ENCODE peak calls at places on chromosomes 6 and 20, in four cellular contexts. One of them, this sample, is unnamed.

GRCh38 chr20:4134355-4134834 is 119.0 kb upstream of the RNF24 start:
- DNase-seq in HCT116: no peak
- DNase-seq in K562: no peak
- DNase-seq in HepG2: no peak
- DNase-seq in this sample: no peak

GRCh38 chr6:161618816-161619454 is 345.1 kb upstream of the AGPAT4 start:
- DNase-seq in HCT116: peak; percentile 10
- DNase-seq in K562: peak; percentile 16
- DNase-seq in HepG2: peak; percentile 49
- DNase-seq in this sample: peak; percentile 35

GRCh38 chr6:148335582-148335981 is 7.1 kb upstream of the SASH1 start:
- DNase-seq in HCT116: no peak
- DNase-seq in K562: no peak
- DNase-seq in HepG2: no peak
- DNase-seq in this sample: no peak

GRCh38 chr20:58763076-58763475 is 70.5 kb downstream of the NPEPL1 start:
- DNase-seq in HCT116: no peak
- DNase-seq in K562: no peak
- DNase-seq in HepG2: no peak
- DNase-seq in this sample: no peak

GRCh38 chr6:33028220-33028849 is 18.9 kb upstream of the HLA-DOA start:
- DNase-seq in HCT116: no peak
- DNase-seq in K562: no peak
- DNase-seq in HepG2: no peak
- DNase-seq in this sample: no peak

GRCh38 chr6:144953552-144954240 is 668.6 kb downstream of the UTRN start:
- DNase-seq in HCT116: peak; percentile 45
- DNase-seq in K562: no peak
- DNase-seq in HepG2: no peak
- DNase-seq in this sample: no peak

GRCh38 chr6:1348675-1349074 is 36.8 kb downstream of the FOXQ1 start:
- DNase-seq in HCT116: no peak
- DNase-seq in K562: no peak
- DNase-seq in HepG2: no peak
- DNase-seq in this sample: no peak

GRCh38 chr6:3291346-3291745 is 32.6 kb downstream of the PSMG4 start:
- DNase-seq in HCT116: no peak
- DNase-seq in K562: no peak
- DNase-seq in HepG2: no peak
- DNase-seq in this sample: no peak

GRCh38 chr6:160337301-160337700 is 10.9 kb upstream of the SLC22A3 start:
- DNase-seq in HCT116: no peak
- DNase-seq in K562: no peak
- DNase-seq in HepG2: no peak
- DNase-seq in this sample: no peak

GRCh38 chr6:44036699-44037101 is 90.6 kb downstream of the MRPL14 start:
- DNase-seq in HCT116: no peak
- DNase-seq in K562: no peak
- DNase-seq in HepG2: peak; percentile 49
- DNase-seq in this sample: no peak

GRCh38 chr6:25138697-25139051 is 140.5 kb upstream of the CARMIL1 start:
- DNase-seq in HCT116: no peak
- DNase-seq in K562: no peak
- DNase-seq in HepG2: no peak
- DNase-seq in this sample: no peak

GRCh38 chr6:73942581-73942980 is 246.6 kb downstream of the CD109 start:
- DNase-seq in HCT116: peak; percentile 59
- DNase-seq in K562: no peak
- DNase-seq in HepG2: peak; percentile 17
- DNase-seq in this sample: peak; percentile 4

GRCh38 chr20:32364554-32365208 is 6.5 kb downstream of the ASXL1 start:
- DNase-seq in HCT116: no peak
- DNase-seq in K562: no peak
- DNase-seq in HepG2: no peak
- DNase-seq in this sample: no peak

GRCh38 chr6:169629256-169629655 is 72.6 kb downstream of the WDR27 start:
- DNase-seq in HCT116: no peak
- DNase-seq in K562: no peak
- DNase-seq in HepG2: no peak
- DNase-seq in this sample: no peak

GRCh38 chr6:14555804-14556203 is 438.2 kb downstream of the CD83 start:
- DNase-seq in HCT116: no peak
- DNase-seq in K562: no peak
- DNase-seq in HepG2: no peak
- DNase-seq in this sample: no peak

GRCh38 chr6:9388596-9388995 is 953.3 kb upstream of the SLC35B3 start:
- DNase-seq in HCT116: no peak
- DNase-seq in K562: no peak
- DNase-seq in HepG2: no peak
- DNase-seq in this sample: no peak

GRCh38 chr6:108560463-108561308 is at the start of gene FOXO3:
- DNase-seq in HCT116: peak; percentile 76
- DNase-seq in K562: peak; percentile 84
- DNase-seq in HepG2: peak; percentile 72
- DNase-seq in this sample: no peak

GRCh38 chr20:1371235-1371782 is 21.5 kb downstream of the FKBP1A start:
- DNase-seq in HCT116: no peak
- DNase-seq in K562: no peak
- DNase-seq in HepG2: no peak
- DNase-seq in this sample: no peak

GRCh38 chr6:131982740-131983259 is 31.6 kb upstream of the CCN2 start:
- DNase-seq in HCT116: no peak
- DNase-seq in K562: no peak
- DNase-seq in HepG2: no peak
- DNase-seq in this sample: no peak

GRCh38 chr6:25913741-25914140 is 16.8 kb downstream of the SLC17A2 start:
- DNase-seq in HCT116: no peak
- DNase-seq in K562: no peak
- DNase-seq in HepG2: peak; percentile 83
- DNase-seq in this sample: no peak

GRCh38 chr6:112563368-112563767 is 216.2 kb downstream of the RFPL4B start:
- DNase-seq in HCT116: no peak
- DNase-seq in K562: no peak
- DNase-seq in HepG2: peak; percentile 47
- DNase-seq in this sample: no peak

GRCh38 chr6:113813207-113813606 is 43.9 kb upstream of the MARCKS start:
- DNase-seq in HCT116: no peak
- DNase-seq in K562: no peak
- DNase-seq in HepG2: no peak
- DNase-seq in this sample: no peak

GRCh38 chr6:54366647-54367327 is 58.5 kb downstream of the TINAG start:
- DNase-seq in HCT116: peak; percentile 28
- DNase-seq in K562: no peak
- DNase-seq in HepG2: no peak
- DNase-seq in this sample: no peak

GRCh38 chr6:14375940-14376339 is 258.4 kb downstream of the CD83 start:
- DNase-seq in HCT116: no peak
- DNase-seq in K562: no peak
- DNase-seq in HepG2: no peak
- DNase-seq in this sample: no peak

GRCh38 chr6:100620085-100620484 is 155.4 kb upstream of the SIM1 start:
- DNase-seq in HCT116: no peak
- DNase-seq in K562: no peak
- DNase-seq in HepG2: no peak
- DNase-seq in this sample: no peak

GRCh38 chr6:28296520-28297060 is 15.2 kb downstream of the PGBD1 start:
- DNase-seq in HCT116: no peak
- DNase-seq in K562: no peak
- DNase-seq in HepG2: no peak
- DNase-seq in this sample: no peak

GRCh38 chr6:86856937-86857563 is 80.3 kb upstream of the HTR1E start:
- DNase-seq in HCT116: peak; percentile 31
- DNase-seq in K562: peak; percentile 27
- DNase-seq in HepG2: peak; percentile 33
- DNase-seq in this sample: peak; percentile 17

GRCh38 chr20:9306521-9306920 is 207.9 kb upstream of the LAMP5 start:
- DNase-seq in HCT116: no peak
- DNase-seq in K562: no peak
- DNase-seq in HepG2: peak; percentile 30
- DNase-seq in this sample: no peak

GRCh38 chr6:26394289-26394688 is 7.8 kb upstream of the BTN3A1 start:
- DNase-seq in HCT116: peak; percentile 46
- DNase-seq in K562: no peak
- DNase-seq in HepG2: peak; percentile 42
- DNase-seq in this sample: no peak

GRCh38 chr6:109087661-109088264 is 6.9 kb downstream of the SESN1 start:
- DNase-seq in HCT116: no peak
- DNase-seq in K562: no peak
- DNase-seq in HepG2: no peak
- DNase-seq in this sample: no peak

GRCh38 chr6:36666726-36667591 is 11.6 kb upstream of the CDKN1A start:
- DNase-seq in HCT116: peak; percentile 59
- DNase-seq in K562: no peak
- DNase-seq in HepG2: peak; percentile 93
- DNase-seq in this sample: no peak

GRCh38 chr20:40431611-40432010 is 257.4 kb downstream of the MAFB start:
- DNase-seq in HCT116: no peak
- DNase-seq in K562: no peak
- DNase-seq in HepG2: no peak
- DNase-seq in this sample: no peak

GRCh38 chr6:43899830-43900229 is 129.8 kb downstream of the VEGFA start:
- DNase-seq in HCT116: no peak
- DNase-seq in K562: no peak
- DNase-seq in HepG2: no peak
- DNase-seq in this sample: no peak

GRCh38 chr6:1082040-1082935 is 229.6 kb upstream of the FOXQ1 start:
- DNase-seq in HCT116: no peak
- DNase-seq in K562: no peak
- DNase-seq in HepG2: no peak
- DNase-seq in this sample: no peak

GRCh38 chr20:59032713-59033059 is 551 bp upstream of the ATP5F1E start:
- DNase-seq in HCT116: peak; percentile 21
- DNase-seq in K562: no peak
- DNase-seq in HepG2: peak; percentile 54
- DNase-seq in this sample: peak; percentile 24

GRCh38 chr6:97437087-97437486 is 154.1 kb upstream of the MMS22L start:
- DNase-seq in HCT116: peak; percentile 19
- DNase-seq in K562: peak; percentile 20
- DNase-seq in HepG2: peak; percentile 31
- DNase-seq in this sample: peak; percentile 7
- TF ChIP-seq TCF7L2 in HCT116: no peak
- TF ChIP-seq TCF7L2 in K562: no peak
- TF ChIP-seq TCF7L2 in HepG2: no peak
- TF ChIP-seq TCF7L2 in this sample: no peak

GRCh38 chr6:45653117-45653883 is 275.6 kb upstream of the SUPT3H start:
- DNase-seq in HCT116: no peak
- DNase-seq in K562: no peak
- DNase-seq in HepG2: no peak
- DNase-seq in this sample: no peak
- H3K4me1 ChIP-seq in HCT116: peaks cover 70% of the 10 kb centered on the region
- H3K4me1 ChIP-seq in K562: no peaks in the 10 kb centered on the region
- H3K4me1 ChIP-seq in HepG2: no peaks in the 10 kb centered on the region
- H3K4me1 ChIP-seq in this sample: peaks cover 12% of the 10 kb centered on the region

GRCh38 chr6:69339163-69339550 is 457.7 kb downstream of the LMBRD1 start:
- DNase-seq in HCT116: no peak
- DNase-seq in K562: no peak
- DNase-seq in HepG2: no peak
- DNase-seq in this sample: no peak

GRCh38 chr6:69349776-69350175 is 447.0 kb downstream of the LMBRD1 start:
- DNase-seq in HCT116: no peak
- DNase-seq in K562: no peak
- DNase-seq in HepG2: no peak
- DNase-seq in this sample: no peak

GRCh38 chr6:69338431-69339162 is 458.2 kb downstream of the LMBRD1 start:
- DNase-seq in HCT116: no peak
- DNase-seq in K562: no peak
- DNase-seq in HepG2: no peak
- DNase-seq in this sample: no peak

GRCh38 chr6:69343856-69344255 is 453.0 kb downstream of the LMBRD1 start:
- DNase-seq in HCT116: no peak
- DNase-seq in K562: no peak
- DNase-seq in HepG2: no peak
- DNase-seq in this sample: no peak
- TF ChIP-seq TCF7L2 in HCT116: no peak
- TF ChIP-seq TCF7L2 in K562: no peak
- TF ChIP-seq TCF7L2 in HepG2: no peak
- TF ChIP-seq TCF7L2 in this sample: no peak

GRCh38 chr6:99349620-99350141 is at the start of gene FAXC:
- DNase-seq in HCT116: peak; percentile 16
- DNase-seq in K562: peak; percentile 41
- DNase-seq in HepG2: peak; percentile 9
- DNase-seq in this sample: no peak

GRCh38 chr6:99348823-99349619 is 453 bp downstream of the FAXC start:
- DNase-seq in HCT116: no peak
- DNase-seq in K562: peak; percentile 17
- DNase-seq in HepG2: no peak
- DNase-seq in this sample: no peak

GRCh38 chr6:99353126-99353525 is 3.7 kb upstream of the FAXC start:
- DNase-seq in HCT116: no peak
- DNase-seq in K562: no peak
- DNase-seq in HepG2: no peak
- DNase-seq in this sample: no peak

GRCh38 chr6:99348220-99348822 is 1.2 kb downstream of the FAXC start:
- DNase-seq in HCT116: no peak
- DNase-seq in K562: no peak
- DNase-seq in HepG2: no peak
- DNase-seq in this sample: no peak

DNA sequence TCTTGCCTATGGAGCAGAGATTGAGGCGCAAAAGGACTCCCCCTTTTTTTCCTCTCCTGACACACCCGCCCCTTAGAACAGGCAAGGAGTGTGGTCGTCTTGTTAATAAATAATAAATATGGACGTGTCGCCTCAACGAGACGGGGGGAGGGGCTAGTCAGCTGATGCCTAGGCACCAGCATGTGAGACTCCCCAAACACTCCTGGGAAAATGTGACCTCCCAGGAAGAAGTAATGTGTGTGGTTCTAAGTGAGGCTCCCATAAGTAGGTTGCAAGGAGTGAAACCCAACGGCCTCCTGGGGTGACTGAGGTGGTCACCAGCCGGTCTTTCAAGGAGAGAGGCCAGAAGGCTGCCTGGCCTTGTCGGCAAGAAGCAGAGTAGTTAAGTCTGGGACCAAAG is 1.1 kb upstream of the FAXC start:
- DNase-seq in HCT116: no peak
- DNase-seq in K562: no peak
- DNase-seq in HepG2: no peak
- DNase-seq in this sample: no peak
- H3K4me1 ChIP-seq in HCT116: peaks cover 19% of the 10 kb centered on the region
- H3K4me1 ChIP-seq in K562: peaks cover 13% of the 10 kb centered on the region
- H3K4me1 ChIP-seq in HepG2: peaks cover 14% of the 10 kb centered on the region
- H3K4me1 ChIP-seq in this sample: peaks cover 11% of the 10 kb centered on the region

DNA sequence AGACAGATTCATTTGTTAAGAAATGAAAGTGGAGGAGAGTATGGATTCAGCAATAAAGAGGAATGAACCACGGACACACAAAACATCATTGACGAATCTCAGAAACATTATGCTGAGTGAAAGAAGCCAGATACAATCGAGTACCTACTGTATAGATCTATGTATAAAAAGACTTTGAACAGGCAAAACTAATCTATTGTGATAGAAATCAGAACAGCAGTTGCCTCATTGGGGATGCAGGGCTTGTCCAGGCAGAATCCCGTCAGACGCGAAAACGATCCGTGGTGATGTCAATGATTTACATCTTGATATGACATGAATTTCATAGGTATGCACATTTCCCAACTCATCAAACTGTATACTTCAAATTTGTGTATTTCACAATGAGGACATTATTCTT is 265.2 kb downstream of the CBLN4 start:
- DNase-seq in HCT116: no peak
- DNase-seq in K562: no peak
- DNase-seq in HepG2: no peak
- DNase-seq in this sample: no peak
- TF ChIP-seq TCF7L2 in HCT116: no peak
- TF ChIP-seq TCF7L2 in K562: no peak
- TF ChIP-seq TCF7L2 in HepG2: no peak
- TF ChIP-seq TCF7L2 in this sample: no peak